ENCODE peak calls at places on chromosomes 12 and 14, in nine cellular contexts. P is heart right ventricle, I is upper lobe of right lung, K is left ventricle myocardium inferior, R is PC-3, J is tibial artery, T is stomach, Q is adrenal gland, O is brain microvascular endothelial cell. H is an unnamed sample.
A peak's percentile ranks its signal among the peaks of the same experiment; 100 is the strongest.

GRCh38 chr12:130711751-130712150 is 4.3 kb downstream of the RIMBP2 start:
- DNase-seq in R (no peak), Q (no peak), T (peak; percentile 10), J (no peak), O (no peak), K (no peak), I (no peak), P (no peak), H (no peak)

GRCh38 chr14:24058951-24059475 is 7.2 kb downstream of the CARMIL3 start:
- DNase-seq in J (no peak), I (peak; percentile 56), Q (no peak), O (no peak), R (no peak), P (no peak), K (no peak), T (no peak), H (no peak)

GRCh38 chr12:44245932-44246331 is 410.1 kb downstream of the TMEM117 start:
- DNase-seq in R (no peak), K (no peak), O (no peak), J (no peak), I (no peak), Q (no peak), P (no peak), T (no peak), H (no peak)

GRCh38 chr12:118312578-118312977 is 60.1 kb downstream of the TAOK3 start:
- DNase-seq in P (no peak), K (no peak), O (no peak), T (no peak), R (peak; percentile 52), J (no peak), Q (no peak), I (no peak), H (no peak)

GRCh38 chr12:6822461-6823135 is 977 bp downstream of the GPR162 start:
- DNase-seq in O (no peak), P (no peak), Q (no peak), K (no peak), R (no peak), I (no peak), J (no peak), T (no peak), H (no peak)

GRCh38 chr14:97539389-97539786 is 742.2 kb downstream of the VRK1 start:
- DNase-seq in T (no peak), P (no peak), I (no peak), Q (no peak), J (no peak), K (no peak), O (no peak), R (no peak), H (no peak)

GRCh38 chr14:104245075-104245474 is 106.7 kb downstream of the KIF26A start:
- DNase-seq in R (no peak), P (no peak), T (peak; percentile 3), Q (no peak), J (peak; percentile 37), O (no peak), I (no peak), K (no peak), H (no peak)

GRCh38 chr14:90644882-90645281 is 171.3 kb downstream of the TTC7B start:
- DNase-seq in I (no peak), O (no peak), R (no peak), Q (no peak), J (no peak), K (peak; percentile 54), P (peak; percentile 36), T (no peak), H (peak; percentile 48)

GRCh38 chr12:108234155-108234554 is 105.0 kb downstream of the CMKLR1 start:
- DNase-seq in J (peak; percentile 71), T (no peak), O (no peak), Q (no peak), K (no peak), P (no peak), R (no peak), I (no peak), H (no peak)

GRCh38 chr14:66601932-66602578 is 94.1 kb downstream of the GPHN start:
- DNase-seq in Q (no peak), I (no peak), P (no peak), T (no peak), R (no peak), K (no peak), J (no peak), O (no peak), H (no peak)

GRCh38 chr12:76558684-76559276 is 791 bp downstream of the OSBPL8 start:
- DNase-seq in R (peak; percentile 50), K (peak; percentile 52), P (peak; percentile 58), J (peak; percentile 74), Q (peak; percentile 57), O (no peak), T (peak; percentile 69), I (peak; percentile 82), H (no peak)

GRCh38 chr12:76562158-76562557 is 2.6 kb upstream of the OSBPL8 start:
- DNase-seq in I (no peak), T (no peak), K (no peak), R (no peak), Q (no peak), P (no peak), J (no peak), O (no peak), H (no peak)

GRCh38 chr12:76560083-76560491 is 516 bp upstream of the OSBPL8 start:
- DNase-seq in P (no peak), R (no peak), Q (no peak), I (no peak), J (no peak), T (no peak), K (no peak), O (no peak), H (no peak)

GRCh38 chr12:76556373-76556772 is 3.2 kb downstream of the OSBPL8 start:
- DNase-seq in K (no peak), Q (no peak), T (no peak), J (no peak), R (no peak), I (no peak), O (no peak), P (no peak), H (no peak)

DNA sequence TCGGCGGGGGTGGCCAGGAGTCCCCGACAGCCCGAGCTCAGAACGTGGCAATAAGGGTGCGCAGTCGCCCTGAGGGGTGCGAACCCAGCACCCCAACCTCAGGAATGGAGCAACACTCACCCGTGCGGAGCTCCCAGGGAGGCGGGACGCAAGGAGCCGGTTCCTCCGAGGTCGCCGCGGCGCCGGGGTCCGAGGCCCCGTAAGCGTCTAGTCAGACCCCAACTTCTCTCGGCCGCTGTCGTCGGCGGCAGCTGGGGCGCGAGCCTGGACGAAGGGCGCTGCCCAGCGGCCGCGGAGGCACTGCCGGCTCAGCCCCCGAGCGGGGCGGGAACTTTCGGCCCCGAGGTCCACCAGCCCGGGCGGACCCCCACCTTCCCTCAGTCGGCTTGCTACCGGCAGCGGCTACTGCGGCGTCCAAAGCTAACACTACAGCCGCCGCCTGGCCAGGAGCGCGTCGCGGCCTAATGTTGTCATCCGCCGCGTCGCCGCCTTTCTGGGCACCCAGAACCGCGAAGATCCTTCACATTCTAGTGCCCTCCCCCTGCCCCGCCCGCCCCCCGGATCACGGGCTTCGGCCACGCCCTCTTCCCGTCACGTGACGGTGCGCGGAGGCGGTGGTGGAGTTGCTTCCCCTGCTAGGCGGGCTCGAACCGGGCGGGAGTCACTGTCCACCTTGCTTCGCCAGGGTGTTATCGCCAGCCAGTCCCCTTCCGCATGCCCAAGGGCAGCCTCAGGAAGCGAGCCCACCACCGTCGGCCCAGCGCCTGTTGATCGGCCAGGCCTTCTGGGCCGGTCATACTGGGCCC is at the start of gene OSBPL8:
- DNase-seq in R (peak; percentile 93), J (peak; percentile 98), T (peak; percentile 96), O (peak; percentile 89), P (peak; percentile 97), I (peak; percentile 99), Q (peak; percentile 96), K (peak; percentile 98), H (peak; percentile 58)
- TF ChIP-seq CTCF in R (no peak), J (no peak), T (peak; percentile 20), O (no peak), P (peak; percentile 67), I (peak; percentile 31), Q (peak; percentile 18), K (peak; percentile 45), H (peak; percentile 9)

GRCh38 chr12:116384175-116384574 is 106.7 kb upstream of the MED13L start:
- DNase-seq in Q (no peak), I (no peak), J (no peak), P (no peak), T (no peak), K (no peak), O (no peak), R (no peak), H (no peak)
- H3K4me3 ChIP-seq in Q (no peak overlapping the region), I (no peak overlapping the region), J (no peak overlapping the region), P (no peak overlapping the region), T (no peak overlapping the region), K (no peak overlapping the region), O (no peak overlapping the region), R (no peak overlapping the region), H (no peak overlapping the region)

GRCh38 chr12:112261559-112261958 is 120.7 kb downstream of the HECTD4 start:
- DNase-seq in T (no peak), O (no peak), I (no peak), Q (no peak), K (no peak), P (no peak), R (peak; percentile 52), J (no peak), H (no peak)

GRCh38 chr12:112258926-112259325 is 123.3 kb downstream of the HECTD4 start:
- DNase-seq in Q (no peak), K (no peak), J (no peak), P (no peak), O (no peak), R (no peak), I (no peak), T (no peak), H (no peak)

GRCh38 chr12:112252184-112252583 is 126.8 kb downstream of the TRAFD1 start:
- DNase-seq in Q (no peak), T (peak; percentile 61), K (no peak), J (no peak), O (peak; percentile 25), R (peak; percentile 58), I (no peak), P (no peak), H (no peak)

GRCh38 chr12:112256780-112257179 is 125.5 kb downstream of the HECTD4 start:
- DNase-seq in I (no peak), R (no peak), K (no peak), P (no peak), O (no peak), J (no peak), Q (no peak), T (no peak), H (no peak)
- H3K36me3 ChIP-seq in I (peaks cover 94% of the 10 kb centered on the region), R (peaks cover 10% of the 10 kb centered on the region), K (peaks cover 98% of the 10 kb centered on the region), P (no peaks in the 10 kb centered on the region), O (peaks cover 20% of the 10 kb centered on the region), J (peaks cover 56% of the 10 kb centered on the region), Q (no peaks in the 10 kb centered on the region), T (peaks cover 98% of the 10 kb centered on the region), H (peaks cover 6% of the 10 kb centered on the region)

DNA sequence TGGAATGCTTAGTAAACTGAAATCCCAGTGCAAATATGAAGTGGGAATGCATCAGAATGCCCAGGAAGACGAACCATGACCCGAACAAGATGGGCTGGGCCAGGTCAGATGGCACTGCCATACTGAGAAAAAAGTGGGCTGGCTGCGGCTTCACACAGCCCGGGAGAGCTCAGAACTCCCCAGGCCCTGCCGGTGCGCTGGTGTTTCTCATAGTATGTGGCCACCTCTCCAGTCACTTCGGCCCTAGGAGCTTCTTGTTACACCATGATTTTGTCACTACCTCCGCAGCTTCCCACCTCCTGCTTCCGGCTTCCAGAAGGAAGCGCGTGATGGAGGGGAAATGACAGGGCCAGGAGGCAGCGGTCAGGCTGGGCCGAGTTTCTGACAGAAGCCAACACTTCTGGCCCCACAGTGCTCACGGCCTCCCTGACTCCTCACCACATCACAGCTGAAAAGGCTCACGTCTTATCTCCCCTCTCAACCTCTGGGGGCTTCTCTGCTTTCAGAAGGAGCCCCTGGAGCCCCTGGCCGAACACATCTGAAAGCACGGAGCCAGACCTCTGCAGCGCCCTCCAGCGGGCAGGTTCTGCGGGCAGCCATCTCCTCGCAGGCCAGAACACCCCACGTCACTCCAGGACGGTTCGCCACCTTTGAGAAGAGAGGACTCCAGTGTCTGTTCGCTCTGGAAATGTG is 30.7 kb downstream of the DAD1 start:
- DNase-seq in K (no peak), P (no peak), R (no peak), Q (no peak), I (no peak), T (no peak), O (no peak), J (no peak), H (no peak)
- TF ChIP-seq CTCF in K (no peak), P (peak; percentile 12), R (no peak), Q (no peak), I (peak; percentile 18), T (no peak), O (peak; percentile 54), J (no peak), H (peak; percentile 26)